ENCODE peak calls at places on chromosome 1, in eight cellular contexts. R, Y, F, U, X, O, E and N are unnamed samples.
A peak's percentile ranks its signal among the peaks of the same experiment; 100 is the strongest.

GRCh38 chr1:147837845-147838363 is 64.7 kb upstream of the GJA8 start:
- DNase-seq in R (no peak), U (no peak), E (no peak), O (no peak), Y (peak; percentile 73), F (no peak), X (no peak), N (no peak)

GRCh38 chr1:31412732-31413404 is at the start of gene SERINC2:
- DNase-seq in X (no peak), F (no peak), O (peak; percentile 23), Y (peak; percentile 42), E (no peak), U (peak; percentile 89), R (peak; percentile 76), N (no peak)

GRCh38 chr1:34681481-34682451 is 73.1 kb upstream of the GJB5 start:
- DNase-seq in R (peak; percentile 46), U (peak; percentile 74), X (peak; percentile 38), Y (peak; percentile 86), O (peak; percentile 85), E (peak; percentile 14), F (no peak), N (no peak)

GRCh38 chr1:92817986-92818764 is 13.7 kb upstream of the RPL5 start:
- DNase-seq in E (no peak), X (no peak), R (peak; percentile 28), F (no peak), O (no peak), U (peak; percentile 21), Y (peak; percentile 71), N (no peak)

GRCh38 chr1:9942399-9942938 is 722 bp downstream of the LZIC start:
- DNase-seq in R (peak; percentile 73), F (no peak), Y (peak; percentile 66), X (no peak), E (no peak), U (peak; percentile 66), O (no peak), N (peak; percentile 51)

GRCh38 chr1:94805912-94806311 is 14.2 kb upstream of the SLC44A3 start:
- DNase-seq in E (peak; percentile 22), O (peak; percentile 44), Y (peak; percentile 60), U (peak; percentile 71), X (peak; percentile 44), F (no peak), R (peak; percentile 52), N (peak; percentile 56)

GRCh38 chr1:95021085-95021484 is 51.7 kb downstream of the ALG14 start:
- DNase-seq in F (no peak), R (no peak), X (no peak), E (no peak), O (no peak), Y (no peak), U (no peak), N (no peak)

GRCh38 chr1:36864182-36865079 is 169.9 kb downstream of the GRIK3 start:
- DNase-seq in X (no peak), Y (peak; percentile 61), E (no peak), F (no peak), O (peak; percentile 55), R (no peak), U (no peak), N (no peak)

GRCh38 chr1:162003825-162004205 is 19.9 kb downstream of the OLFML2B start:
- DNase-seq in Y (no peak), O (no peak), E (no peak), X (peak; percentile 55), F (peak; percentile 39), U (peak; percentile 20), R (no peak), N (no peak)

GRCh38 chr1:92820024-92820423 is 11.8 kb upstream of the RPL5 start:
- DNase-seq in O (no peak), X (no peak), E (no peak), F (no peak), U (no peak), Y (peak; percentile 61), R (no peak), N (no peak)

GRCh38 chr1:112026018-112026417 is 36.5 kb upstream of the KCND3 start:
- DNase-seq in R (no peak), E (no peak), O (no peak), X (no peak), U (no peak), Y (no peak), F (no peak), N (no peak)

GRCh38 chr1:225573216-225573615 is 79.7 kb downstream of the ENAH start:
- DNase-seq in U (no peak), Y (no peak), O (no peak), R (no peak), X (no peak), F (no peak), E (no peak), N (no peak)

GRCh38 chr1:200354243-200354642 is 55.6 kb downstream of the ZNF281 start:
- DNase-seq in U (no peak), E (no peak), O (no peak), R (no peak), X (no peak), Y (no peak), F (no peak), N (no peak)

GRCh38 chr1:93631626-93632365 is 49.8 kb downstream of the BCAR3 start:
- DNase-seq in F (no peak), X (no peak), O (no peak), E (no peak), U (no peak), R (peak; percentile 40), Y (peak; percentile 78), N (no peak)

GRCh38 chr1:201346337-201346939 is 31.0 kb downstream of the TNNT2 start:
- DNase-seq in F (no peak), O (peak; percentile 81), R (peak; percentile 64), E (no peak), U (peak; percentile 74), X (no peak), Y (peak; percentile 88), N (peak; percentile 21)

GRCh38 chr1:3501437-3501836 is 47.0 kb downstream of the ARHGEF16 start:
- DNase-seq in U (no peak), X (no peak), F (no peak), Y (no peak), E (no peak), O (no peak), R (no peak), N (no peak)

GRCh38 chr1:3499611-3500010 is 45.1 kb downstream of the ARHGEF16 start:
- DNase-seq in R (no peak), U (no peak), O (no peak), F (no peak), Y (no peak), X (no peak), E (no peak), N (no peak)

GRCh38 chr1:3501856-3502665 is 47.6 kb downstream of the ARHGEF16 start:
- DNase-seq in R (peak; percentile 32), Y (peak; percentile 85), U (peak; percentile 80), X (peak; percentile 55), E (no peak), F (peak; percentile 51), O (peak; percentile 57), N (peak; percentile 14)

GRCh38 chr1:3498986-3499385 is 44.5 kb downstream of the ARHGEF16 start:
- DNase-seq in F (no peak), X (no peak), Y (no peak), O (no peak), E (no peak), U (no peak), R (no peak), N (no peak)

GRCh38 chr1:3500265-3500835 is 45.9 kb downstream of the ARHGEF16 start:
- DNase-seq in F (no peak), U (no peak), X (no peak), E (no peak), O (no peak), Y (no peak), R (no peak), N (no peak)
- H3K4me1 ChIP-seq in F (no peaks in the 10 kb centered on the region), U (no peaks in the 10 kb centered on the region), X (no peaks in the 10 kb centered on the region), E (no peaks in the 10 kb centered on the region), O (no peaks in the 10 kb centered on the region), Y (no peaks in the 10 kb centered on the region), R (no peaks in the 10 kb centered on the region), N (no peaks in the 10 kb centered on the region)

GRCh38 chr1:184804220-184804619 is 49.6 kb upstream of the EDEM3 start:
- DNase-seq in E (no peak), F (no peak), U (no peak), O (no peak), Y (no peak), X (no peak), R (no peak), N (no peak)
- H3K27me3 ChIP-seq in E (no peaks in the 10 kb centered on the region), F (no peaks in the 10 kb centered on the region), U (no peaks in the 10 kb centered on the region), O (no peaks in the 10 kb centered on the region), Y (no peaks in the 10 kb centered on the region), X (no peaks in the 10 kb centered on the region), R (no peaks in the 10 kb centered on the region), N (no peaks in the 10 kb centered on the region)

GRCh38 chr1:25798666-25799345 is 1.2 kb upstream of the SELENON start:
- DNase-seq in F (no peak), E (no peak), X (no peak), U (no peak), O (no peak), R (no peak), Y (no peak), N (no peak)

GRCh38 chr1:25800538-25801377 is 765 bp downstream of the SELENON start:
- DNase-seq in Y (no peak), U (no peak), R (no peak), F (no peak), E (no peak), X (no peak), O (no peak), N (no peak)

GRCh38 chr1:25799758-25800537 is at the start of gene SELENON:
- DNase-seq in O (peak; percentile 71), E (no peak), U (peak; percentile 75), F (peak; percentile 86), R (peak; percentile 33), Y (peak; percentile 75), X (peak; percentile 63), N (no peak)

GRCh38 chr1:25797939-25798338 is 2.1 kb upstream of the SELENON start:
- DNase-seq in O (no peak), R (peak; percentile 33), F (no peak), U (no peak), E (no peak), X (no peak), Y (peak; percentile 80), N (no peak)

GRCh38 chr1:25799346-25799720 is 660 bp upstream of the SELENON start:
- DNase-seq in X (no peak), U (no peak), Y (no peak), F (no peak), R (no peak), E (no peak), O (no peak), N (no peak)
- H3K4me3 ChIP-seq in X (peak overlapping the region; percentile 63), U (no peak overlapping the region), Y (no peak overlapping the region), F (no peak overlapping the region), R (no peak overlapping the region), E (peak overlapping the region; percentile 31), O (peak overlapping the region; percentile 40), N (no peak overlapping the region)

DNA sequence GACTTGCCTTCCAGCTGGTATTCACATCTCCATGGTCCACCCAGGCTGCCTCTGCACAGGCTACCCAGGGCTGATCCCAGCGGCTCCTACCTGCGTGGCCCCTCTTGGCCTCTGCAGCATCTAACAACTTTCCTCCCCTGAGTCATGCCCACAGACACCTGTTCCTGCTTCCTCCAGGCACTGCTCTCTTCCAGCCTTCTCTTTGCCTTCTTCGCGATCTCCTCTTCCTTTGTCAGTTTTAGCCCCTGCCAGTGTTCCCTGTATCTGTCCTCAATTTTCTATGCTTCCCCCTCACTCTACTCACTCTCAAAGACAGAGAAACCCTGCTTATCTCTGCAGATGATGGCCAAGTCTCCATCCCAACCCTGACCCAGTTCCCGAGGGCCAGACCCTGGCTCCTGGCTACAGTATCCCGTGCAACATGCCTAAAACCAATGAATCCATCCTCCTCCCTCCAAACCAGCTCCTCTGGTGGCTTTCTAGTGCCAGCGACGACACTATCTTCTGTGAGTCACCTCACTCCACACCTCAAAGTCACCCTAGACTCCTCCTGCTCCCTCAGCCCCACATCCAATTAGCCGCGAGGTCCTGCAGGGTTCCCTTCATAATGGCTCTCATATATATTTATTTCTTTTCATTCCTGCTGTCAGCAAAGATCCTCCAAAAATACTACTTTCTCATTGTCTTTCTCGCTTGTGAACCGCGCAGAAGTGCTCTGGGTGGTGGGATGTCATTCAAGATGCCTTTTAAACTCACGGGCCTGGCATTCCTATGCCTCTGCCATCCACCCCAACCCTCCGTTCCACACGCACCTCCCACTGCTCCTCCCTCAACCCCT is 259.2 kb downstream of the TOMM20 start:
- DNase-seq in U (no peak), R (no peak), X (no peak), F (no peak), E (no peak), Y (no peak), O (no peak), N (no peak)
- H3K4me1 ChIP-seq in U (peaks cover 8% of the 10 kb centered on the region), R (no peaks in the 10 kb centered on the region), X (no peaks in the 10 kb centered on the region), F (peaks cover 7% of the 10 kb centered on the region), E (no peaks in the 10 kb centered on the region), Y (no peaks in the 10 kb centered on the region), O (peaks cover 10% of the 10 kb centered on the region), N (no peaks in the 10 kb centered on the region)